ENCODE peak calls at places on chromosomes 5 and 9, in four cellular contexts. I is H9, A is trophoblast cell, X is mesenchymal stem cell. U is an unnamed sample.

GRCh38 chr9:77276799-77277198 is 99.5 kb downstream of the VPS13A start:
- DNase-seq in A (no peak), X (no peak), I (no peak), U (no peak)

GRCh38 chr9:7844283-7844682 is 44.7 kb upstream of the DMAC1 start:
- DNase-seq in I (peak; percentile 34), X (peak; percentile 12), A (peak; percentile 50), U (peak; percentile 3)

GRCh38 chr5:55071413-55071812 is 31.0 kb upstream of the GZMA start:
- DNase-seq in I (peak; percentile 29), X (no peak), A (no peak), U (peak; percentile 5)

GRCh38 chr5:139569276-139569955 is 8.3 kb downstream of the UBE2D2 start:
- DNase-seq in I (no peak), X (no peak), A (no peak), U (no peak)

GRCh38 chr5:65907138-65907537 is 19.2 kb upstream of the ERBIN start:
- DNase-seq in I (no peak), X (no peak), A (no peak), U (no peak)

GRCh38 chr5:149410071-149410470 is 31.0 kb upstream of the IL17B start:
- DNase-seq in I (no peak), A (no peak), X (no peak), U (no peak)

GRCh38 chr9:2107906-2108451 is 92.8 kb downstream of the SMARCA2 start:
- DNase-seq in A (peak; percentile 12), X (no peak), I (no peak), U (no peak)

GRCh38 chr9:82706781-82707180 is 356.2 kb downstream of the RASEF start:
- DNase-seq in X (no peak), A (no peak), I (no peak), U (no peak)

GRCh38 chr9:35652829-35653209 is 2.1 kb upstream of the SIT1 start:
- DNase-seq in A (peak; percentile 75), I (no peak), X (no peak), U (no peak)

GRCh38 chr9:110875275-110875674 is 163.0 kb downstream of the LPAR1 start:
- DNase-seq in X (no peak), I (peak; percentile 83), A (peak; percentile 13), U (no peak)

GRCh38 chr9:133493428-133493827 is 14.5 kb upstream of the SLC2A6 start:
- DNase-seq in A (no peak), I (no peak), X (no peak), U (no peak)

GRCh38 chr9:136255166-136255538 is 9.5 kb upstream of the QSOX2 start:
- DNase-seq in X (peak; percentile 21), I (no peak), A (no peak), U (no peak)

GRCh38 chr9:136255896-136256890 is 10.6 kb upstream of the QSOX2 start:
- DNase-seq in I (no peak), X (no peak), A (no peak), U (no peak)

GRCh38 chr9:136252846-136253245 is 7.2 kb upstream of the QSOX2 start:
- DNase-seq in X (no peak), I (no peak), A (no peak), U (no peak)

GRCh38 chr9:136253246-136254130 is 7.9 kb upstream of the QSOX2 start:
- DNase-seq in A (no peak), I (no peak), X (no peak), U (no peak)

DNA sequence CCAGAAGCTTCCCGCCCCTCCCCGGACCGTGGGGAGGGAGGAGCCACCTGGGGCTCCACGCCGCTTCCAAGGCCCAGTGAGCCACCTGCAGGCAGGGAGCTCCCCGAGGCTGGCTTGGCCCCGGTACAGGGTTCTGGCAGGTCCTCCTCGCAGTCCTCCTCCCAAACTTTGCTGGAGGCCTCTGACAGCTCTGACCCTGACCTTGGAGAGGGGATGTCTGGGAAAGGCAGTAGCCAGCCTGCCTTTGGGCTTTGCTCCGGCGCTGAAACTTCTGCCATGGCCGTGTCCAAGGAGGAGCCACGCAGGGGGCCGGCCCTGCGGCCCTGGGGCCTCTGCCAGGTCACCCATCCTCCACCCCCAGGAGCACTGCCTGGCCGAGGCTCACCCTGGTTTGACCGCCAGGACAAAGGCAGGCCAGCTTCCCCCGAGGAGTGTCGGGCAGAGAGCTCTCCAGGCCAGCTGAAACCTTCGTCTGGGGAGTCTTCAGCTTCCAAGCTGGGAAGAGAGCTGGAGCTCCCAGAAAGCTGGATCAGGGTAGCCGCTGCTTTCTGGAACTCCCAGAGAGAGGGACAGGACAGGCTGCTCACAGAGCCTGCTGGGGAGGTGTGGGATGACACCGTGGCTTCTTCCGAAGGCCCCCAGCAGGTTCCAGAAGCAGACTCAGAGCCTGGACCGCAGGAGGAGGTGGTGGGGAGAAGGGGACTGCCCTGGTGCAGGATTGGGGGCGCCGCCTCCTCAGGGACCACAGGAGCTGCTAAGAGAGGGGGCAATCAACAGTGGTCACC is 9.0 kb upstream of the QSOX2 start:
- DNase-seq in I (no peak), X (no peak), A (no peak), U (no peak)
- H2AFZ ChIP-seq in I (no peak overlapping the region), X (no peak overlapping the region), A (no peak overlapping the region), U (no peak overlapping the region)

GRCh38 chr5:132104561-132104960 is 31.0 kb downstream of the CSF2 start:
- DNase-seq in X (peak; percentile 24), A (no peak), I (no peak), U (no peak)
- H3K18ac ChIP-seq in X (no peak overlapping the region), A (no peak overlapping the region), I (no peak overlapping the region), U (no peak overlapping the region)

GRCh38 chr5:134438268-134438622 is 26.6 kb upstream of the CDKN2AIPNL start:
- DNase-seq in I (no peak), A (peak; percentile 43), X (peak; percentile 36), U (no peak)
- H2BK12ac ChIP-seq in I (no peak overlapping the region), A (no peak overlapping the region), X (peak overlapping the region; percentile 60), U (no peak overlapping the region)

DNA sequence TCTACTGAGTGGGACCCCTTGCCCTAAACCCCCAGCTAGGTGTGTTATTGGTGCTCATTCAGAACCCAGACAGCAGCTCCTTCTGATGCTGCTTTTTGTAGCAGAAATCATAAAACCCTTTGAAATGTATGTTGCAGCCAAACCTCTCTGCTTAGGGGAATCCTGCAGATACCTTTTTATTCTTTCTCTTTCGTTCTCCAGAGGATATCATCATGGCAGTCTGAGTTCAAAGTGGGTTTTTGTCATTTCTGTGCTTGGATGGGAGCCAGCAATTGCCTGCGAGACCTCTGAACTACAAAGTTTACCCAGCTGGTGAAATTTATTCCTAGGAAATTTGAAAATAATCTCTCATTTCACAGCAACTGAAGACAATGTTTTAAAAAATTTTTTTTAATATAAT is 42.0 kb upstream of the ACTBL2 start:
- DNase-seq in I (no peak), A (no peak), X (no peak), U (no peak)
- H2AFZ ChIP-seq in I (peak overlapping the region; percentile 82), A (no peak overlapping the region), X (no peak overlapping the region), U (peak overlapping the region; percentile 69)

GRCh38 chr9:94805585-94805984 is 79.1 kb downstream of the AOPEP start:
- DNase-seq in I (no peak), A (peak; percentile 96), X (peak; percentile 97), U (no peak)

GRCh38 chr9:94804316-94804715 is 77.8 kb downstream of the AOPEP start:
- DNase-seq in X (no peak), I (no peak), A (no peak), U (no peak)

GRCh38 chr9:94802795-94803194 is 76.3 kb downstream of the AOPEP start:
- DNase-seq in X (peak; percentile 84), I (no peak), A (no peak), U (no peak)

GRCh38 chr9:94806307-94806893 is 79.9 kb downstream of the AOPEP start:
- DNase-seq in A (peak; percentile 63), X (peak; percentile 77), I (no peak), U (no peak)

GRCh38 chr9:94804917-94805544 is 78.5 kb downstream of the AOPEP start:
- DNase-seq in A (peak; percentile 19), I (no peak), X (no peak), U (no peak)
- H3K18ac ChIP-seq in A (no peak overlapping the region), I (no peak overlapping the region), X (peak overlapping the region; percentile 84), U (no peak overlapping the region)

DNA sequence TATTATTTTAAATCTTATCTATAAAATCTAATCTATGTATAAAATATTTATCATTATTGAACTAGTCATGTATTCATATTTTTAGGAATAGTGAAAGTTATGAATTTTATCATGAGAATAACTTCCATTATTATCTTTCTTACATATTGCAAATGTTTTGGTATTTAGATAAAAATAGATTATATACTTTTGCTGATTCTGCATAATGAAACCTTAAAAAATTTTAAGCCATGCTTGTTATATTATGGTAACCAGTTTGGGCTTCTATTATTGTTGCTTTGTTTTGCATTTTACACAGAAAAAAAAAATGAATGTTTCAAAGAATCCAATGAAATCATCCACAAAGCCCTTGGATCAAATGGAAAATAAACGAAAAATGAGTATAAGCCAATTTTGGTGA is 772.5 kb downstream of the NR2F1-AS1 start:
- DNase-seq in A (no peak), X (no peak), I (no peak), U (no peak)
- H2BK12ac ChIP-seq in A (no peak overlapping the region), X (no peak overlapping the region), I (no peak overlapping the region), U (no peak overlapping the region)